ENCODE peak calls at places on chromosome 6, in five cellular contexts. A, Z, T, X and L are unnamed samples.

GRCh38 chr6:36120979-36121706 is 9.2 kb upstream of the MAPK13 start:
- DNase-seq in A (no peak), Z (no peak), T (peak; percentile 45), X (no peak), L (no peak)

GRCh38 chr6:45663181-45664180 is 285.7 kb upstream of the SUPT3H start:
- DNase-seq in A (no peak), Z (no peak), T (no peak), X (peak; percentile 40), L (no peak)

GRCh38 chr6:66336171-66336570 is 629.1 kb upstream of the EYS start:
- DNase-seq in A (no peak), Z (no peak), T (no peak), X (no peak), L (no peak)

GRCh38 chr6:154954352-154954751 is 40.8 kb upstream of the TIAM2 start:
- DNase-seq in A (no peak), Z (no peak), T (no peak), X (no peak), L (no peak)

GRCh38 chr6:170111816-170112582 is 178.9 kb downstream of the DLL1 start:
- DNase-seq in A (peak; percentile 2), Z (no peak), T (no peak), X (peak; percentile 7), L (no peak)

GRCh38 chr6:2944405-2945068 is 26.8 kb downstream of the SERPINB6 start:
- DNase-seq in A (no peak), Z (no peak), T (no peak), X (no peak), L (peak; percentile 42)

GRCh38 chr6:42359021-42359420 is 92.7 kb downstream of the TRERF1 start:
- DNase-seq in A (no peak), Z (peak; percentile 43), T (no peak), X (no peak), L (no peak)

GRCh38 chr6:137715589-137716045 is 151.4 kb upstream of the TNFAIP3 start:
- DNase-seq in A (no peak), Z (no peak), T (no peak), X (no peak), L (no peak)

GRCh38 chr6:107704377-107705013 is 119.6 kb downstream of the SCML4 start:
- DNase-seq in A (no peak), Z (no peak), T (peak; percentile 53), X (peak; percentile 50), L (peak; percentile 55)